ENCODE peak calls at places on chromosomes 5 and 9, in four cellular contexts. O is K562, M is GM12878, R is HepG2. Q is an unnamed sample.

GRCh38 chr5:153884266-153884957 is 154.3 kb downstream of the FAM114A2 start:
- DNase-seq in O (no peak), M (no peak), R (no peak), Q (no peak)

GRCh38 chr5:146334074-146334533 is 4.5 kb upstream of the POU4F3 start:
- DNase-seq in O (no peak), M (no peak), R (no peak), Q (peak)

GRCh38 chr5:135864503-135865443 is 30.3 kb downstream of the SLC25A48 start:
- DNase-seq in O (no peak), M (no peak), R (no peak), Q (no peak)

GRCh38 chr5:167180899-167181298 is 1110.5 kb upstream of the WWC1 start:
- DNase-seq in O (no peak), M (no peak), R (no peak), Q (no peak)

GRCh38 chr5:38845555-38846378 is at the start of gene OSMR:
- DNase-seq in O (peak), M (no peak), R (peak), Q (peak)

GRCh38 chr5:22901885-22902284 is 48.7 kb upstream of the CDH12 start:
- DNase-seq in O (no peak), M (no peak), R (no peak), Q (no peak)

GRCh38 chr5:76831108-76831447 is 12.2 kb downstream of the F2RL1 start:
- DNase-seq in O (no peak), M (peak), R (no peak), Q (no peak)

GRCh38 chr5:95935553-95936100 is 26.0 kb downstream of the ELL2 start:
- DNase-seq in O (no peak), M (no peak), R (no peak), Q (no peak)

GRCh38 chr5:96220610-96221390 is 212.2 kb downstream of the PCSK1 start:
- DNase-seq in O (no peak), M (peak), R (no peak), Q (no peak)

GRCh38 chr5:119721775-119722174 is 92.4 kb downstream of the FAM170A start:
- DNase-seq in O (no peak), M (no peak), R (no peak), Q (no peak)

GRCh38 chr5:107964722-107965121 is 294.0 kb upstream of the EFNA5 start:
- DNase-seq in O (no peak), M (peak), R (no peak), Q (no peak)

GRCh38 chr5:101047181-101047580 is 144.1 kb upstream of the ST8SIA4 start:
- DNase-seq in O (no peak), M (no peak), R (no peak), Q (no peak)

GRCh38 chr9:106956971-106957370 is 94.0 kb downstream of the ZNF462 start:
- DNase-seq in O (no peak), M (no peak), R (no peak), Q (no peak)

GRCh38 chr5:53779541-53779981 is 219.1 kb downstream of the NDUFS4 start:
- DNase-seq in O (no peak), M (no peak), R (no peak), Q (no peak)

GRCh38 chr5:150649828-150650712 is 9.6 kb downstream of the SYNPO start:
- DNase-seq in O (no peak), M (no peak), R (no peak), Q (no peak)

GRCh38 chr5:110916373-110917049 is 155.0 kb upstream of the TSLP start:
- DNase-seq in O (no peak), M (no peak), R (no peak), Q (no peak)

GRCh38 chr5:10856646-10857332 is 95.8 kb upstream of the DAP start:
- DNase-seq in O (peak), M (no peak), R (peak), Q (peak)

GRCh38 chr9:27117489-27118135 is 8.6 kb downstream of the TEK start:
- DNase-seq in O (no peak), M (no peak), R (peak), Q (no peak)

GRCh38 chr9:128339761-128340690 is at the start of gene SLC27A4:
- DNase-seq in O (peak), M (peak), R (peak), Q (peak)

GRCh38 chr9:115200711-115201505 is 83.0 kb upstream of the TNC start:
- DNase-seq in O (no peak), M (no peak), R (no peak), Q (no peak)

GRCh38 chr5:2178528-2178927 is 295.8 kb upstream of the IRX4 start:
- DNase-seq in O (no peak), M (no peak), R (no peak), Q (no peak)

GRCh38 chr5:43573058-43573457 is 16.2 kb upstream of the PAIP1 start:
- DNase-seq in O (no peak), M (no peak), R (no peak), Q (no peak)

GRCh38 chr5:129511291-129511690 is 51.2 kb downstream of the ADAMTS19 start:
- DNase-seq in O (no peak), M (no peak), R (no peak), Q (no peak)

GRCh38 chr5:111144352-111144930 is 52.3 kb downstream of the WDR36 start:
- DNase-seq in O (no peak), M (peak), R (no peak), Q (no peak)

GRCh38 chr5:61623401-61624069 is 291.5 kb downstream of the ZSWIM6 start:
- DNase-seq in O (peak), M (no peak), R (peak), Q (peak)

GRCh38 chr5:147558826-147559225 is 49.0 kb upstream of the DPYSL3 start:
- DNase-seq in O (no peak), M (no peak), R (no peak), Q (peak)

GRCh38 chr5:82605441-82605973 is 327.4 kb upstream of the RPS23 start:
- DNase-seq in O (no peak), M (no peak), R (no peak), Q (no peak)

GRCh38 chr5:76689321-76690026 is 26.5 kb upstream of the F2R start:
- DNase-seq in O (no peak), M (no peak), R (no peak), Q (no peak)

GRCh38 chr5:132342291-132343180 is 27.0 kb upstream of the SLC22A5 start:
- DNase-seq in O (no peak), M (no peak), R (no peak), Q (no peak)

GRCh38 chr5:150600951-150601773 is 39.3 kb upstream of the SYNPO start:
- DNase-seq in O (no peak), M (no peak), R (no peak), Q (no peak)

GRCh38 chr9:33381231-33381791 is 21.1 kb downstream of the AQP7 start:
- DNase-seq in O (no peak), M (no peak), R (peak), Q (peak)
- TF ChIP-seq CREM in O (no peak), M (no peak), R (no peak), Q (no peak)

GRCh38 chr5:98510111-98510510 is 263.4 kb upstream of the RGMB start:
- DNase-seq in O (no peak), M (no peak), R (peak), Q (no peak)

GRCh38 chr5:98514106-98514665 is 259.3 kb upstream of the RGMB start:
- DNase-seq in O (no peak), M (no peak), R (no peak), Q (no peak)

GRCh38 chr5:98513378-98513777 is 260.1 kb upstream of the RGMB start:
- DNase-seq in O (no peak), M (no peak), R (no peak), Q (peak)

DNA sequence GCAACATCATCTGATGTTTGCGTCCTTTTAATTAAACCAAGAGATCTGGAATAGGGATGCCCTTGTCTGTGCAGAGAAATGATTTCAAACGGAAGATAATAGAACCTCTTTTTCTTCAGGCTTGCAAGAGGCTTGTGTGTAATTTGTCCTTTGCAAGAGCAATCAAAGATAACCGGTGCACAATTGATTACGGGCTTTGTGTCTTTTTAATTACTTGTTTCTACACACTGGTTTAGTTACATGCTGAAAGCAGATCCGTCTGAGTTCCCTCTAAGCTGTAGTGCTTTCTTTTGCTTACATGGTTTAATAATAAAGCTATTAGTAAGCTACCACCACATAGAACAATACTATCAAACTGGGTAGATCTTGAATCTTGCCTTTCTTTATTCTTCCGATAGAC is 262.9 kb upstream of the RGMB start:
- DNase-seq in O (no peak), M (no peak), R (no peak), Q (no peak)
- TF ChIP-seq CREM in O (no peak), M (no peak), R (no peak), Q (no peak)

GRCh38 chr5:97991236-97991635 is 782.2 kb upstream of the RGMB start:
- DNase-seq in O (no peak), M (no peak), R (no peak), Q (no peak)

GRCh38 chr5:97980291-97980690 is 793.2 kb upstream of the RGMB start:
- DNase-seq in O (no peak), M (no peak), R (no peak), Q (no peak)

DNA sequence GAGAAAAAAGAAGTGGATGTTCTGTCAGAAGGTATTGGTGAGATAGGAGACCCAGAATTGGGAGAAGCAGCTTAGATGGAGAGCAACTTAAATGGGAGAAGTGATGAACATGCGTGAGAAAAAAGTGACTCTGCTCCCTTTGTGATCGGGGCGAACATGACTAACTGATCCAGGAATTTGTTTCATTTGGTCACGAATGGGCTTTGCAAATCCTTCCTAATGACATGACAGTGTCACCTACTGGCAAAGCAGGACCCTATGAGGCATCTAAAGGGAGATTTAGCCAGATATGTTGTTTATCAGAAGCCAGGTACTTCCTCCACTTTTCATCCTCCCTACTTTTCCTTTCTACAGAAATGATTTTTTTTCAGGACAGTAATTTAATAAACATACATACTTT is 787.4 kb upstream of the RGMB start:
- DNase-seq in O (no peak), M (no peak), R (no peak), Q (no peak)
- TF ChIP-seq CREM in O (no peak), M (no peak), R (no peak), Q (no peak)

GRCh38 chr5:149424371-149425315 is 45.6 kb upstream of the IL17B start:
- DNase-seq in O (no peak), M (no peak), R (no peak), Q (peak)
- TF ChIP-seq CREM in O (no peak), M (no peak), R (no peak), Q (no peak)

DNA sequence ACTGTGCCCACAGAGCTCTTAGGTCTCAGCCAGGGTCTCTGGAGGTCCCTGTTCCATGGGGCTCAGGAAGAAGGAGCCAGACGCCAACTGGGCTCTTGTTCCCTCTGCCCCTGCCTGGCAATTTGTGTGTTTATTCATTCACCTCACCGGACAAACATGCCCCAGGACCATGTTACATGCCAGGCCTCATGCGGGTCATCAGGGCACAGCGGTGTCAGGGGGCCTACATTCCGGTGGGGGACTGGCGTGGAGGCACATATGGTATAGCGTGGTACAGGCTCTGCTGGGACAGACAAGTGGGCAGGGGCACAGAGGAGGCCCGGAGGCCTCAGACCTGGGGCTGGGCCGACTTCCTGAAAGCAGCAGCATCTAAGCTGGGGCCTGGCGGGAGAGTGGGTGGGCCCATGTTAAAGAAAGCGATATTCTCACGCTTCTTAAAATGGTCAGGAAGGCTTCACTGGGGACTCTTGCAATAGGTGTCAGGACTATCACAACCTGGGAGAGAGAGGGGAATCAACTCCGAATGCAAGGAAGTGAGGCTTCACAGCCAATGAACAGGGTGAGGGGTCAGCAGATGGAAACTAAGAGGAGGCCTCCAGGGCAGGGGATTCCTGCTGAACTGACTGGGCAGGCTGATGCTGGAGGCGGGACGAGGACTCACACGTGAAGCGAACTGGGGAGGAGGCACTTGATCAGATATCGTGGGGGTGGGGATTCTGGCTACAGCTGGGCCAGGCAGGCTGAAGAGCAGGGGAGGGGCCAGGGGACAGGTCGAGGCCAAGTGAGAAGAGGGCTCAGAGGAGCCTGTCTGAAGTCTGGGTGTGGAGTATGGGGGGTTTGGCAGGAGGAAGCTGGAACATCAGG is 41.9 kb downstream of the NCS1 start:
- DNase-seq in O (peak), M (no peak), R (no peak), Q (peak)
- TF ChIP-seq CREM in O (no peak), M (no peak), R (no peak), Q (no peak)

Q was measured in WTC11.